ENCODE peak calls at places on chromosome 15, in eight cellular contexts. F is body of pancreas, L is fibroblast of mammary gland, R is GM06990, S is tibial artery, H is GM12865, A is fibroblast of the aortic adventitia, J is left ventricle myocardium inferior. X is an unnamed sample.

GRCh38 chr15:58390118-58390517 is 41.7 kb upstream of the LIPC start:
- DNase-seq in A (no peak), L (no peak), S (no peak), H (no peak), R (no peak), F (no peak), J (no peak), X (no peak)

GRCh38 chr15:35442734-35443133 is 103.2 kb downstream of the DPH6 start:
- DNase-seq in J (no peak), A (no peak), S (no peak), H (no peak), L (no peak), F (no peak), R (no peak), X (no peak)

GRCh38 chr15:40793216-40793989 is 13.5 kb upstream of the ZFYVE19 start:
- DNase-seq in H (peak; percentile 24), J (no peak), F (peak; percentile 74), L (peak; percentile 99), A (peak; percentile 95), S (no peak), R (no peak), X (peak; percentile 97)

GRCh38 chr15:55532944-55533343 is 24.9 kb upstream of the DNAAF4 start:
- DNase-seq in A (no peak), H (no peak), S (no peak), F (no peak), L (no peak), R (no peak), J (no peak), X (no peak)

GRCh38 chr15:100114100-100114499 is 227.7 kb downstream of the ADAMTS17 start:
- DNase-seq in R (no peak), S (peak; percentile 82), L (peak; percentile 79), F (peak; percentile 45), A (peak; percentile 96), H (no peak), J (peak; percentile 71), X (peak; percentile 96)

GRCh38 chr15:69820819-69821218 is 276.9 kb downstream of the TLE3 start:
- DNase-seq in S (no peak), L (no peak), R (no peak), F (no peak), H (no peak), A (no peak), J (no peak), X (no peak)

GRCh38 chr15:40873625-40874561 is at the start of gene RHOV:
- DNase-seq in L (no peak), A (no peak), F (peak; percentile 88), J (peak; percentile 38), H (peak; percentile 76), R (peak; percentile 78), S (peak; percentile 34), X (peak; percentile 37)

GRCh38 chr15:101480613-101481380 is 8.7 kb downstream of the PCSK6 start:
- DNase-seq in A (no peak), R (no peak), F (no peak), H (no peak), S (no peak), J (no peak), L (no peak), X (no peak)

GRCh38 chr15:47405768-47406167 is 311.5 kb upstream of the SEMA6D start:
- DNase-seq in L (no peak), R (no peak), H (no peak), A (no peak), J (no peak), S (no peak), F (no peak), X (no peak)

GRCh38 chr15:61315471-61315870 is 86.4 kb upstream of the RORA start:
- DNase-seq in L (no peak), S (no peak), H (no peak), F (no peak), J (no peak), R (no peak), A (no peak), X (no peak)

GRCh38 chr15:64574220-64574994 is 114.0 kb downstream of the ZNF609 start:
- DNase-seq in L (peak; percentile 84), F (no peak), S (no peak), H (no peak), R (no peak), J (no peak), A (peak; percentile 47), X (peak; percentile 39)

GRCh38 chr15:65576669-65577068 is 34.3 kb downstream of the INTS14 start:
- DNase-seq in H (no peak), R (no peak), F (no peak), A (peak; percentile 47), J (no peak), S (no peak), L (peak; percentile 58), X (peak; percentile 40)

DNA sequence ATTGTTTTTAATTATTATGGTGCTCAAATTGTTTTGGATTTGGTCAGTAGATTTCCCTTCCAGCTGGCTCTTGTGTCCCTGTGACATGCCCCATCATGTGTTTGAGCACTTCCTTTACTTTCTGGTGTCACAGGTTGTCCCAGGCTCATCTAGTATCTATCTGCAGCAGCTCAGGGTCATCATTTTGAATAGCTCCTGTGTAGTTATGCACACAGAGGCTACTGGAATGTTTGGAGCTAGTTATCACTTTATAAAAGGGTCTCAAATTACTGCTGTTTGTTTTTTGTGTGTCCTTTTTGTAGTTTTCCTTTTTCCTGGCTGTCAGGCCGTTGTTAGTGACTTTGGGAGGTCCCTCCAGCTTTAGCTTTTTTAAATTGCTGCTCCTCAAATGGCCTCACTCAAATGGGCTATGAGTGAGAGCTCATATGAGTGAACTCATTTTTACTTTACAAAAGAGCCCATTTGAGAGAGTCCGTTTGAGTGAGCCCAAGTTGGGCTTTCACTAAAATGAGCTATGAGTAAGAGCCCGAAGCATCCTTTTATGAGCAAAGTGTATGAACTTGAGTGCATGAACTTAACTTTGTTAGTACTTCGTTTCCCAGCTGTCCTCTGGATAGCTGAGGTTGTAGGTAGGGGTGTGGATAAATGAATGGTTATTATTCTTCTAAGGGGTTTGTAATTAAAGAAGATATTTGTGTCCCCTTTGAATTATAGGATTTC is 43.8 kb downstream of the SQOR start:
- DNase-seq in F (no peak), R (no peak), L (no peak), S (no peak), H (no peak), J (no peak), A (no peak), X (no peak)
- H3K4me3 ChIP-seq in F (no peak overlapping the region), R (no peak overlapping the region), L (no peak overlapping the region), S (no peak overlapping the region), H (no peak overlapping the region), J (no peak overlapping the region), A (no peak overlapping the region), X (no peak overlapping the region)

DNA sequence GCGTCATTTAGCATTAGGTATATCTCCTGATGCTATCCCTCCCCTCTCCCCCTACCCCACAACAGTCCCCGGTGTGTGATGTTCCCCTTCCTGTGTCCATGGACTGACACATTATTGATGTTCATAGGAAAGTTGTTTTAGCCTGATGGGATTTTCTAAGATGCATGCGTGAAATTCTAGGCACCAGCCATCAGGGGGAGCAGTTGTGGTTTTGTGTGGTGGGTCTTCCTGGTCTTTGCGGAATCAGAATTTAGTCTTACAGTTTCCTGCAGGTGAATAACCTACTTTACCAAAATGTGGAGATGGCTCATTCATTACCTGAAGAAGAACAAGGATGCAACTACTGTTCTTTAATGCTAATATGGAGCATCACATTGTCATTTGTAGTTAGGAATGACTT is 455.0 kb upstream of the THBS1 start:
- DNase-seq in L (peak; percentile 67), A (peak; percentile 49), R (no peak), J (no peak), H (peak; percentile 71), S (no peak), F (peak; percentile 27), X (peak; percentile 69)
- TF ChIP-seq CTCF in L (peak; percentile 67), A (peak; percentile 51), R (peak; percentile 78), J (peak; percentile 64), H (peak; percentile 65), S (peak; percentile 36), F (peak; percentile 55), X (peak; percentile 58)

GRCh38 chr15:57215371-57215770 is 160.9 kb upstream of the CGNL1 start:
- DNase-seq in S (no peak), L (no peak), J (no peak), R (no peak), A (peak; percentile 59), F (no peak), H (no peak), X (no peak)
- H3K4me3 ChIP-seq in S (no peak overlapping the region), L (no peak overlapping the region), J (no peak overlapping the region), R (no peak overlapping the region), A (no peak overlapping the region), F (no peak overlapping the region), H (no peak overlapping the region), X (no peak overlapping the region)

GRCh38 chr15:89406756-89407650 is 72.4 kb upstream of the POLG start:
- DNase-seq in F (no peak), A (no peak), R (no peak), S (no peak), H (no peak), L (no peak), J (no peak), X (no peak)
- TF ChIP-seq CTCF in F (no peak), A (no peak), R (peak; percentile 22), S (no peak), H (no peak), L (no peak), J (no peak), X (no peak)

GRCh38 chr15:49427369-49427768 is 4.3 kb downstream of the FGF7 start:
- DNase-seq in F (no peak), R (no peak), L (no peak), A (no peak), S (no peak), H (no peak), J (no peak), X (no peak)
- H3K4me3 ChIP-seq in F (no peak overlapping the region), R (no peak overlapping the region), L (no peak overlapping the region), A (peak overlapping the region; percentile 74), S (peak overlapping the region; percentile 5), H (no peak overlapping the region), J (peak overlapping the region; percentile 67), X (no peak overlapping the region)

GRCh38 chr15:67833504-67834248 is 6.2 kb downstream of the RNU6-1 start:
- DNase-seq in S (no peak), J (no peak), L (no peak), F (peak; percentile 40), A (no peak), R (peak; percentile 67), H (peak; percentile 69), X (peak; percentile 34)
- TF ChIP-seq CTCF in S (no peak), J (peak; percentile 56), L (peak; percentile 39), F (peak; percentile 21), A (peak; percentile 57), R (peak; percentile 74), H (peak; percentile 63), X (peak; percentile 41)

GRCh38 chr15:63198752-63199250 is 9.4 kb downstream of the RAB8B start:
- DNase-seq in S (no peak), L (no peak), R (no peak), F (no peak), H (no peak), J (no peak), A (peak; percentile 77), X (peak; percentile 84)
- H3K4me3 ChIP-seq in S (no peak overlapping the region), L (no peak overlapping the region), R (no peak overlapping the region), F (no peak overlapping the region), H (no peak overlapping the region), J (no peak overlapping the region), A (no peak overlapping the region), X (no peak overlapping the region)

X was measured in fibroblast of pulmonary artery.